ENCODE peak calls at places on chromosome 9, in ten cellular contexts. E, Q, I, K, L, R, V, J, D and Z are unnamed samples. For H3K9me3 and H3K27me3, the result is how much of the 10 kb centered on the place peaks cover.

GRCh38 chr9:112719696-112720095 is 1.8 kb upstream of the INIP start:
- DNase-seq in E (no peak), Q (no peak), I (no peak), K (no peak), L (peak), R (no peak), V (no peak), J (no peak), D (no peak), Z (no peak)

GRCh38 chr9:72948906-72949582 is 3.8 kb downstream of the ALDH1A1 start:
- DNase-seq in E (no peak), Q (no peak), I (no peak), K (peak), L (no peak), R (no peak), V (no peak), J (no peak), D (no peak), Z (no peak)

GRCh38 chr9:10251490-10251889 is 361.3 kb downstream of the PTPRD start:
- DNase-seq in E (no peak), Q (no peak), I (peak), K (no peak), L (peak), R (no peak), V (no peak), J (no peak), D (no peak), Z (no peak)

GRCh38 chr9:72858089-72858912 is 94.6 kb downstream of the ALDH1A1 start:
- DNase-seq in E (no peak), Q (no peak), I (no peak), K (no peak), L (no peak), R (no peak), V (no peak), J (no peak), D (no peak), Z (peak)

GRCh38 chr9:137053944-137054931 is at the start of gene ENTPD2:
- DNase-seq in E (no peak), Q (no peak), I (peak), K (no peak), L (no peak), R (no peak), V (no peak), J (peak), D (no peak), Z (no peak)

GRCh38 chr9:98575379-98576346 is 133.1 kb downstream of the GABBR2 start:
- DNase-seq in E (no peak), Q (peak), I (peak), K (no peak), L (peak), R (no peak), V (no peak), J (no peak), D (no peak), Z (peak)

GRCh38 chr9:133786371-133786753 is 48.2 kb upstream of the SARDH start:
- DNase-seq in E (no peak), Q (no peak), I (no peak), K (no peak), L (no peak), R (no peak), V (no peak), J (no peak), D (peak), Z (no peak)

GRCh38 chr9:70594546-70594945 is 180.1 kb upstream of the KLF9 start:
- DNase-seq in E (no peak), Q (no peak), I (peak), K (no peak), L (no peak), R (no peak), V (no peak), J (no peak), D (no peak), Z (no peak)

GRCh38 chr9:97475079-97475478 is 26.4 kb upstream of the TMOD1 start:
- DNase-seq in E (no peak), Q (peak), I (no peak), K (no peak), L (peak), R (no peak), V (no peak), J (no peak), D (no peak), Z (peak)

GRCh38 chr9:129414377-129415021 is 206.4 kb downstream of the C9orf50 start:
- DNase-seq in E (peak), Q (no peak), I (peak), K (peak), L (peak), R (no peak), V (peak), J (peak), D (peak), Z (peak)

GRCh38 chr9:117555964-117556629 is 141.2 kb upstream of the ASTN2 start:
- DNase-seq in E (peak), Q (no peak), I (peak), K (peak), L (no peak), R (peak), V (peak), J (no peak), D (no peak), Z (peak)

GRCh38 chr9:74379718-74380117 is 117.4 kb upstream of the RORB start:
- DNase-seq in E (no peak), Q (no peak), I (peak), K (no peak), L (no peak), R (peak), V (peak), J (peak), D (no peak), Z (no peak)

GRCh38 chr9:135662758-135663450 is at the start of gene LCN9:
- DNase-seq in E (no peak), Q (no peak), I (no peak), K (no peak), L (no peak), R (peak), V (peak), J (no peak), D (no peak), Z (peak)

GRCh38 chr9:22141906-22142305 is 132.8 kb upstream of the CDKN2B start:
- DNase-seq in E (no peak), Q (no peak), I (peak), K (peak), L (peak), R (no peak), V (no peak), J (no peak), D (no peak), Z (no peak)

GRCh38 chr9:87857948-87858335 is 24.7 kb upstream of the SPATA31E1 start:
- DNase-seq in E (no peak), Q (no peak), I (no peak), K (no peak), L (no peak), R (no peak), V (no peak), J (no peak), D (no peak), Z (no peak)

GRCh38 chr9:34664281-34665108 is 2.0 kb upstream of the CCL27 start:
- DNase-seq in E (peak), Q (no peak), I (peak), K (peak), L (peak), R (peak), V (peak), J (peak), D (peak), Z (peak)

GRCh38 chr9:87685431-87685830 is 40.5 kb upstream of the CTSL start:
- DNase-seq in E (no peak), Q (no peak), I (no peak), K (no peak), L (peak), R (no peak), V (no peak), J (no peak), D (no peak), Z (no peak)

GRCh38 chr9:99000480-99001395 is 57.0 kb downstream of the COL15A1 start:
- DNase-seq in E (peak), Q (no peak), I (peak), K (no peak), L (peak), R (peak), V (peak), J (peak), D (peak), Z (peak)

GRCh38 chr9:34197756-34198711 is 19.2 kb downstream of the UBAP1 start:
- DNase-seq in E (no peak), Q (no peak), I (peak), K (peak), L (no peak), R (no peak), V (peak), J (no peak), D (no peak), Z (peak)

DNA sequence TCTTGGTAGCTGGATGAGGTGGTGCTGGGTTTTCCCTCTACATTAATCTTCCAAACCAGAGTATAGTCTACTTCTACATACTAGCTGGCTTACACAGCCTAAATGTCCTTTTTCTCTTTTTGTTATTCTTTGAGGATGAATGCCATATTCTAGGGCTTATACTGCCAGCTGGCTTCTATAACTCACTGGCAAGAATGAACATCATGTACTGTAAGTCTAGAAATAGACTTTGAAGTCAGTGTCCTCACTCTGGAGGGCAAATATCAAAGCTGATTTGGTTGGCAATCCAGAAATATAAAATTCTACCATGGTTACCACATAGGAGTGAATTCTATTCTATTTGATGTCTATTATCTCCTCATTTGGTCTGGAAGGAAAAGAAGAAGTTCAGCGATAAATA is 251.7 kb upstream of the TYRP1 start:
- DNase-seq in E (no peak), Q (no peak), I (no peak), K (no peak), L (no peak), R (no peak), V (no peak), J (no peak), D (no peak), Z (no peak)
- H3K4me3 ChIP-seq in E (no peak), Q (no peak), I (no peak), K (no peak), L (no peak), R (no peak), V (no peak), J (no peak), D (no peak), Z (no peak)

DNA sequence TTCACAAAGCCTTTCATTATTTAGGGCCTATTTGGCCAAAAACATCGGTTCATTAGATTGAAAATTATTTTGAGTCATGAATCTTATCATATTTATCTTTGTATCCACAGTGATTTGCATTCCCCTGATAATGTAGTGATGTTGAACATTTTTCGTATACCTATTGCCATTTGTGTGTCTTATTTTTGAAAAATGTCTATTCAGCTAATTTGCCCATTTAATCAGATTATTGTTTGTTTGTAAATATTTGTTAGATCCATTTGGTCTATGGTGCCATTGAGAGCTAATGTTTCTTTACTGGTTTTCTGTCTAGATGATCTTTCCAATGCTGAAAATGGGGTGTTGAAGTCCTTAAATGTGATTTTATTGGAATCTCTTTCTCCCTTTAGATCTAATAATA is 439.2 kb upstream of the TYRP1 start:
- DNase-seq in E (no peak), Q (no peak), I (no peak), K (no peak), L (no peak), R (no peak), V (no peak), J (no peak), D (no peak), Z (no peak)
- H3K9me3 ChIP-seq in E (under half), Q (under half), I (under half), K (under half), L (under half), R (under half), V (under half), J (under half), D (under half), Z (under half)

GRCh38 chr9:83062011-83062652 is 810 bp downstream of the RASEF start:
- DNase-seq in E (peak), Q (no peak), I (peak), K (no peak), L (peak), R (peak), V (peak), J (no peak), D (no peak), Z (peak)

GRCh38 chr9:83062653-83063527 is at the start of gene RASEF:
- DNase-seq in E (no peak), Q (no peak), I (peak), K (no peak), L (no peak), R (peak), V (peak), J (no peak), D (peak), Z (peak)

GRCh38 chr9:83066771-83067170 is 3.8 kb upstream of the RASEF start:
- DNase-seq in E (no peak), Q (peak), I (peak), K (no peak), L (peak), R (no peak), V (no peak), J (no peak), D (no peak), Z (peak)

GRCh38 chr9:83067579-83067978 is 4.6 kb upstream of the RASEF start:
- DNase-seq in E (no peak), Q (no peak), I (no peak), K (no peak), L (no peak), R (no peak), V (no peak), J (no peak), D (no peak), Z (no peak)

GRCh38 chr9:83065233-83065632 is 2.3 kb upstream of the RASEF start:
- DNase-seq in E (no peak), Q (no peak), I (peak), K (no peak), L (no peak), R (no peak), V (no peak), J (no peak), D (no peak), Z (no peak)
- H3K27me3 ChIP-seq in E (half or more), Q (under half), I (under half), K (half or more), L (under half), R (under half), V (under half), J (under half), D (under half), Z (under half)

GRCh38 chr9:90801507-90802289 is at the start of gene SYK:
- DNase-seq in E (peak), Q (no peak), I (peak), K (peak), L (no peak), R (peak), V (no peak), J (no peak), D (peak), Z (peak)

GRCh38 chr9:90799271-90799860 is 2.3 kb upstream of the SYK start:
- DNase-seq in E (no peak), Q (no peak), I (no peak), K (no peak), L (no peak), R (no peak), V (no peak), J (no peak), D (no peak), Z (no peak)

GRCh38 chr9:90803860-90804593 is 2.4 kb downstream of the SYK start:
- DNase-seq in E (no peak), Q (no peak), I (no peak), K (no peak), L (no peak), R (no peak), V (no peak), J (no peak), D (no peak), Z (no peak)

GRCh38 chr9:90802534-90802933 is 915 bp downstream of the SYK start:
- DNase-seq in E (no peak), Q (no peak), I (no peak), K (no peak), L (no peak), R (no peak), V (no peak), J (no peak), D (no peak), Z (no peak)

DNA sequence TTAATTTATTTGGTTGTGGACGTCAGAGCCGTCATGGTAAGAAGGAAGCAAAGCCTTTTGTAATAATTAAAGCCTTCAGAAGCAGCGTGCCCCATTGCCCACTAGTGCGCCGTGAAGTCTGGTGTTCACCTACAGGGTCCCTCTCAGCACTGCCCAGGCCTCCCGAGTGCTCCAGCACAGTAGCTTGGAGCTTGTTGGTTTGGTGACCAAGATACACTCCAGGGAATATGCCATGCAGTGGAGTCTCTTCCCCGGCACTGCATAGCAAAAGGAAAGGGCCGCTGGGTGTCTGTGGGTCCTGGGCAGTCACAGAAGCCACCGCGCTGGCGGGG is 478 bp upstream of the SYK start:
- DNase-seq in E (no peak), Q (no peak), I (no peak), K (no peak), L (no peak), R (no peak), V (no peak), J (no peak), D (no peak), Z (no peak)
- H3K4me3 ChIP-seq in E (peak), Q (no peak), I (peak), K (peak), L (no peak), R (peak), V (no peak), J (no peak), D (peak), Z (peak)

DNA sequence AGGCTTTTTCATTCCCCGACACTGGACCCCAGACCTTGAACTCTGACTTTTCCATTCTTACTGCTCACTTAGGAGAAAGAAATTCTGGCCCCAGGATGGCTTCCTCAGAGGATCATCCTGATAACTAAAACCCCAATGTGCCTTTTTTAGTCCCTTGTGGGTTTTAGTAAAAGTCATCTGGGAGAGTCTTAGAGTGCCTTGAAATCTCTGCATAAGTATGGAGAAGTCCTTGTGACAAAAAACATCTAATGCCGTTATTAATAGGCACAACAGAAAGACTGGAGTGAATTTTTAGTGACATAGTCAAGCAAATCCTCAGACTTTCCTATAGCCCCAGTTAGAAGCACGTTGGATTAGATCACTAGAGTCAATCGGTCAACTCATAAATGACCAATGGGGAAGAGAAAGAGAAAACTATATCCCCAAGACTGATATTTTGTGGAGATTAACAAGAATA is 108.2 kb upstream of the MPDZ start:
- DNase-seq in E (no peak), Q (no peak), I (no peak), K (no peak), L (no peak), R (no peak), V (no peak), J (no peak), D (no peak), Z (no peak)
- H3K9me3 ChIP-seq in E (half or more), Q (under half), I (under half), K (under half), L (under half), R (under half), V (under half), J (under half), D (under half), Z (half or more)

GRCh38 chr9:93823245-93824072 is 131.7 kb downstream of the BARX1 start:
- DNase-seq in E (no peak), Q (no peak), I (peak), K (no peak), L (no peak), R (peak), V (no peak), J (no peak), D (no peak), Z (no peak)
- H3K27me3 ChIP-seq in E (half or more), Q (under half), I (under half), K (under half), L (under half), R (under half), V (under half), J (under half), D (under half), Z (under half)

GRCh38 chr9:131013015-131013755 is 4.2 kb downstream of the LAMC3 start:
- DNase-seq in E (no peak), Q (no peak), I (no peak), K (peak), L (no peak), R (no peak), V (no peak), J (no peak), D (peak), Z (no peak)

GRCh38 chr9:131012396-131012917 is 3.5 kb downstream of the LAMC3 start:
- DNase-seq in E (no peak), Q (no peak), I (no peak), K (peak), L (no peak), R (peak), V (no peak), J (no peak), D (peak), Z (no peak)

GRCh38 chr9:131010482-131011273 is 1.7 kb downstream of the LAMC3 start:
- DNase-seq in E (no peak), Q (no peak), I (no peak), K (no peak), L (no peak), R (peak), V (no peak), J (no peak), D (peak), Z (no peak)

GRCh38 chr9:131011274-131012022 is 2.5 kb downstream of the LAMC3 start:
- DNase-seq in E (no peak), Q (no peak), I (no peak), K (peak), L (no peak), R (peak), V (no peak), J (no peak), D (peak), Z (no peak)

GRCh38 chr9:131012023-131012334 is 3.0 kb downstream of the LAMC3 start:
- DNase-seq in E (no peak), Q (no peak), I (no peak), K (no peak), L (no peak), R (no peak), V (no peak), J (no peak), D (no peak), Z (no peak)
- H3K4me3 ChIP-seq in E (no peak), Q (no peak), I (no peak), K (no peak), L (no peak), R (no peak), V (no peak), J (no peak), D (no peak), Z (no peak)

DNA sequence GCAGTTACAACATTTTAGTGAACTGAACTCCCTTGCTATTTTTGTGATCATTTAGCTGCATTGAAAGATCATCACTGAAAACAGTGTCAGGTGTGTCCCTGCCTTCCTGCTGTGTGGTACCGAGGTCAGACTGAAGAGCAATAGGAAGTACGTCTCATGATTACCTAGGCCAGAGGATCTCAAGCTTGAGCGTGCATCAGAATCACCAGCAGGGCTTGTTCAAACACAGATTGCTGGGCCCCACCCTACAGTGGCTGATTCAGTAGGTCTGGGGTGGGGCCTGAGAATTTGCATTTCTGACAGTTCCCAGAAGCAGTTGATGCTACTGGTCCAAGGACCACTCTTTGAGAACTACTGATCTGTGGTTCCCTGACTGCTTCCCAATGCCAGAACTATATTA is 159.6 kb downstream of the ACTL7B start:
- DNase-seq in E (no peak), Q (no peak), I (no peak), K (no peak), L (no peak), R (no peak), V (no peak), J (no peak), D (no peak), Z (no peak)
- H3K9me3 ChIP-seq in E (under half), Q (under half), I (under half), K (under half), L (under half), R (under half), V (under half), J (under half), D (under half), Z (under half)

GRCh38 chr9:123999668-124000067 is 11.9 kb upstream of the LHX2 start:
- DNase-seq in E (no peak), Q (no peak), I (no peak), K (no peak), L (no peak), R (peak), V (no peak), J (no peak), D (no peak), Z (no peak)
- H3K27me3 ChIP-seq in E (half or more), Q (half or more), I (half or more), K (half or more), L (half or more), R (half or more), V (half or more), J (under half), D (half or more), Z (half or more)